ENCODE peak calls at places on chromosomes 7 and 10, in four cellular contexts. V is HepG2, C is GM12878, K is SK-N-SH. W is an unnamed sample.

GRCh38 chr10:123136806-123137642 is 1.3 kb downstream of the HMX3 start:
- DNase-seq in V (no peak), C (no peak), K (no peak), W (peak; percentile 80)

GRCh38 chr7:121024568-121025055 is 36.1 kb downstream of the CPED1 start:
- DNase-seq in V (no peak), C (no peak), K (no peak), W (no peak)

GRCh38 chr7:80412842-80413241 is 99.0 kb downstream of the GNAT3 start:
- DNase-seq in V (no peak), C (no peak), K (no peak), W (no peak)

GRCh38 chr7:55464422-55464821 is 99.3 kb downstream of the LANCL2 start:
- DNase-seq in V (no peak), C (no peak), K (peak; percentile 4), W (no peak)

GRCh38 chr7:155093586-155093985 is 23.5 kb downstream of the HTR5A start:
- DNase-seq in V (no peak), C (no peak), K (no peak), W (no peak)

GRCh38 chr10:69818676-69819239 is 17.1 kb downstream of the COL13A1 start:
- DNase-seq in V (no peak), C (no peak), K (no peak), W (no peak)

GRCh38 chr7:105638942-105639495 is 57.7 kb upstream of the EFCAB10 start:
- DNase-seq in V (no peak), C (no peak), K (no peak), W (peak; percentile 81)

GRCh38 chr10:58157076-58157766 is 110.5 kb downstream of the IPMK start:
- DNase-seq in V (no peak), C (no peak), K (no peak), W (no peak)

GRCh38 chr10:53025172-53025651 is 252.6 kb upstream of the MBL2 start:
- DNase-seq in V (peak; percentile 12), C (no peak), K (no peak), W (no peak)
- TF ChIP-seq TCF12 in V (no peak), C (no peak), K (no peak), W (no peak)

GRCh38 chr7:33742521-33742920 is 162.8 kb upstream of the BMPER start:
- DNase-seq in V (no peak), C (no peak), K (no peak), W (no peak)

GRCh38 chr7:33744293-33744692 is 161.0 kb upstream of the BMPER start:
- DNase-seq in V (peak; percentile 58), C (no peak), K (no peak), W (no peak)

GRCh38 chr7:33742999-33743587 is 162.2 kb upstream of the BMPER start:
- DNase-seq in V (no peak), C (no peak), K (no peak), W (no peak)

GRCh38 chr7:33745934-33746333 is 159.4 kb upstream of the BMPER start:
- DNase-seq in V (no peak), C (no peak), K (no peak), W (no peak)

GRCh38 chr7:33743594-33743993 is 161.7 kb upstream of the BMPER start:
- DNase-seq in V (no peak), C (no peak), K (no peak), W (no peak)
- TF ChIP-seq TCF12 in V (no peak), C (no peak), K (no peak), W (no peak)

GRCh38 chr7:953547-954327 is 743 bp downstream of the ADAP1 start:
- DNase-seq in V (peak; percentile 59), C (no peak), K (peak; percentile 88), W (no peak)

GRCh38 chr7:951881-952547 is 2.5 kb downstream of the ADAP1 start:
- DNase-seq in V (no peak), C (no peak), K (peak; percentile 30), W (no peak)

GRCh38 chr7:952548-953441 is 1.7 kb downstream of the ADAP1 start:
- DNase-seq in V (no peak), C (no peak), K (peak; percentile 35), W (no peak)

GRCh38 chr7:956031-956430 is 1.6 kb upstream of the ADAP1 start:
- DNase-seq in V (no peak), C (no peak), K (peak; percentile 20), W (no peak)

GRCh38 chr7:954330-955238 is at the start of gene ADAP1:
- DNase-seq in V (no peak), C (no peak), K (peak; percentile 92), W (no peak)
- TF ChIP-seq TCF12 in V (no peak), C (no peak), K (no peak), W (no peak)

GRCh38 chr7:51689547-51689946 is 372.9 kb upstream of the COBL start:
- DNase-seq in V (no peak), C (no peak), K (no peak), W (no peak)

DNA sequence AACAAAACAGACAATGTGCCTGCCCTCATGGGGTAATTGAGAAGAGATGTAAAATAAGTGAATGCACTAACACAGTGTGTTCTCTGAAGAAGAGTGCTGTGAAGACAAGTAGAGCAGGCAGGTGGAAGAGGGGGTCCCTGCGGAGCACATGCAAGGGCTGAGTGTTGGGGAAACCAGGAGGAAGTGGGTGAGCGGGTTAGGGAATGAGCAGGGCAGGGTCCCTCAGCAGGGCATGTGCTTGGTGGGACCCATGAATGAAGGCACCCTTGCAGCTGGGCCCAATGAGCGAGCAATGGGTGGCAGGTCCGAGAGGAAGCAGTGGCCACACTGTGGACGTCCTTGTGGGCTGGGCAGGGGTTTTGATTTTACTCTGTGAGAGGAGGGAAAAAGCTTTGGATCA is 376.6 kb upstream of the COBL start:
- DNase-seq in V (no peak), C (no peak), K (no peak), W (no peak)
- TF ChIP-seq TCF12 in V (no peak), C (no peak), K (no peak), W (no peak)

GRCh38 chr7:101952355-101953247 is 135.2 kb downstream of the CUX1 start:
- DNase-seq in V (no peak), C (no peak), K (no peak), W (no peak)

GRCh38 chr7:101951757-101952156 is 134.3 kb downstream of the CUX1 start:
- DNase-seq in V (no peak), C (no peak), K (no peak), W (no peak)

GRCh38 chr7:101948650-101949049 is 131.2 kb downstream of the CUX1 start:
- DNase-seq in V (no peak), C (no peak), K (no peak), W (no peak)

GRCh38 chr7:101947899-101948298 is 130.5 kb downstream of the CUX1 start:
- DNase-seq in V (no peak), C (no peak), K (peak; percentile 88), W (no peak)

GRCh38 chr7:101950450-101951119 is 133.2 kb downstream of the CUX1 start:
- DNase-seq in V (no peak), C (no peak), K (no peak), W (no peak)
- TF ChIP-seq TCF12 in V (no peak), C (no peak), K (peak; percentile 38), W (no peak)

GRCh38 chr7:127730658-127731276 is 78.8 kb downstream of the SND1 start:
- DNase-seq in V (no peak), C (no peak), K (no peak), W (no peak)
- TF ChIP-seq TCF12 in V (no peak), C (no peak), K (no peak), W (no peak)

GRCh38 chr7:20786049-20786412 is 655 bp downstream of the SP8 start:
- DNase-seq in V (no peak), C (no peak), K (peak; percentile 38), W (no peak)

GRCh38 chr7:20787658-20788057 is 972 bp upstream of the SP8 start:
- DNase-seq in V (no peak), C (no peak), K (no peak), W (no peak)

GRCh38 chr7:20786421-20786778 is 286 bp downstream of the SP8 start:
- DNase-seq in V (no peak), C (no peak), K (peak; percentile 49), W (no peak)

GRCh38 chr7:20785211-20786048 is 1.3 kb downstream of the SP8 start:
- DNase-seq in V (no peak), C (no peak), K (peak; percentile 66), W (peak; percentile 68)

GRCh38 chr7:20786779-20787651 is at the start of gene SP8:
- DNase-seq in V (peak; percentile 31), C (no peak), K (peak; percentile 91), W (peak; percentile 88)
- TF ChIP-seq TCF12 in V (no peak), C (no peak), K (no peak), W (no peak)

DNA sequence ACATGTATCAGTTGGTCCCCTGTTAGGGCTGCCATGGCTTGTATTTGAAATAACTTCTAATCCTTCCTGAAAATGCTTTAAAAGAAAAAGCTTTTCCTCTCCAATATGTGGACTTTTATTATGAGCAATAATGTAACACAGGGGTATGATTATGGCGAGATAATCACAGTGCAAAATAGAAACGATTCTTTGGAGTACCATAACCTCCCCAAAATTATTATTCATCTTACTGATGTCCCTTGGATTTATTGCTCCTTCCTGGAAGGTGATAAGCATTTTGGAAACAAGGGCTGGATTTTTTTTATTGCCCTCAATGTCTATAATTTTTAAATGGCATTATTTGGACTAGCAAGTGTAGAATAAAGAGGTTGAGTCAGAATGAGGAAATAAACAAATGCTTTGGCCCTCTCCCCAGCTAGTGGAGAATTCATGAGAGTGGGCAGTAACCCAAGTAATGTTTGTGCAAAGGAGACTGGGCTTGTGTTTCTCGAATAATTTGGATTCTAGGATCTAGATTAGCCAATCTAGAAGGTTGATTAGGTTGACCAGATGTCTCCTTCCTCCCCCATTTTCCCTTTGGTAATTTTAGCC is 403.9 kb upstream of the CELF2 start:
- DNase-seq in V (no peak), C (no peak), K (no peak), W (no peak)
- TF ChIP-seq TCF12 in V (no peak), C (no peak), K (no peak), W (no peak)

GRCh38 chr7:37916017-37916672 is 472 bp downstream of the SFRP4 start:
- DNase-seq in V (no peak), C (no peak), K (peak; percentile 63), W (peak; percentile 76)
- TF ChIP-seq TCF12 in V (no peak), C (no peak), K (no peak), W (no peak)

W was measured in H1.